ENCODE peak calls at places on chromosomes 3 and 15, in nine cellular contexts. T is tibial artery, R is A549, Z is psoas muscle, J is mesendoderm, G is HepG2, W is DND-41, P is PC-3, Q is thoracic aorta. N is an unnamed sample.

GRCh38 chr3:117998071-117998470 is 1036.6 kb downstream of the IGSF11 start:
- DNase-seq in R (no peak), Q (no peak), W (no peak), T (no peak), Z (no peak), G (no peak), P (no peak), J (peak; percentile 8), N (no peak)

GRCh38 chr3:105752791-105753415 is 115.9 kb downstream of the CBLB start:
- DNase-seq in W (peak; percentile 21), R (no peak), G (no peak), J (peak; percentile 27), Q (no peak), T (no peak), P (peak; percentile 38), Z (no peak), N (no peak)

GRCh38 chr3:15074500-15074899 is 9.4 kb upstream of the MRPS25 start:
- DNase-seq in W (no peak), Z (no peak), R (no peak), Q (no peak), J (no peak), G (no peak), P (no peak), T (no peak), N (no peak)

GRCh38 chr3:62371735-62372591 is 1.4 kb downstream of the FEZF2 start:
- DNase-seq in G (no peak), Q (no peak), Z (no peak), W (no peak), P (no peak), J (peak; percentile 57), R (no peak), T (no peak), N (no peak)

GRCh38 chr3:49132437-49133225 is at the start of gene LAMB2:
- DNase-seq in P (peak; percentile 82), Q (no peak), W (no peak), R (peak; percentile 67), Z (peak; percentile 81), J (peak; percentile 97), T (peak; percentile 89), G (peak; percentile 79), N (no peak)

GRCh38 chr3:43330981-43331380 is 44.6 kb downstream of the SNRK start:
- DNase-seq in G (no peak), J (no peak), T (no peak), Z (no peak), R (no peak), Q (no peak), W (no peak), P (no peak), N (no peak)

GRCh38 chr15:95146476-95146875 is 915.1 kb downstream of the MCTP2 start:
- DNase-seq in Q (no peak), T (no peak), W (no peak), G (no peak), R (no peak), J (no peak), P (no peak), Z (no peak), N (no peak)

GRCh38 chr3:152607179-152607578 is 227.8 kb upstream of the P2RY1 start:
- DNase-seq in Z (no peak), R (no peak), G (no peak), P (no peak), W (no peak), T (no peak), J (no peak), Q (no peak), N (no peak)

GRCh38 chr15:58590236-58590635 is 158.4 kb downstream of the LIPC start:
- DNase-seq in J (peak; percentile 90), W (no peak), R (no peak), Q (no peak), G (no peak), Z (no peak), T (no peak), P (no peak), N (no peak)

GRCh38 chr15:84904409-84904808 is 19.9 kb downstream of the SLC28A1 start:
- DNase-seq in R (no peak), G (no peak), J (no peak), Z (no peak), Q (no peak), W (no peak), P (no peak), T (peak; percentile 66), N (no peak)

GRCh38 chr15:64133619-64134018 is 17.9 kb upstream of the SNX22 start:
- DNase-seq in Z (no peak), W (no peak), R (no peak), T (no peak), J (no peak), P (no peak), Q (no peak), G (no peak), N (no peak)

GRCh38 chr3:126202281-126203079 is 22.1 kb upstream of the ALDH1L1 start:
- DNase-seq in J (no peak), Z (no peak), G (no peak), W (no peak), P (no peak), Q (no peak), R (no peak), T (no peak), N (no peak)

GRCh38 chr3:183779896-183780450 is 45.4 kb downstream of the MAP6D1 start:
- DNase-seq in P (no peak), J (no peak), T (no peak), R (no peak), W (no peak), G (no peak), Q (no peak), Z (no peak), N (no peak)

GRCh38 chr3:57152150-57152549 is 13.0 kb downstream of the IL17RD start:
- DNase-seq in G (peak; percentile 9), T (no peak), Q (no peak), Z (no peak), W (no peak), J (no peak), R (no peak), P (no peak), N (no peak)

GRCh38 chr3:57155214-57155613 is 9.9 kb downstream of the IL17RD start:
- DNase-seq in W (no peak), G (no peak), J (no peak), T (no peak), Q (no peak), P (no peak), R (no peak), Z (no peak), N (no peak)

GRCh38 chr3:57152761-57153160 is 12.4 kb downstream of the IL17RD start:
- DNase-seq in T (no peak), W (no peak), J (no peak), Q (no peak), Z (no peak), G (no peak), P (no peak), R (no peak), N (no peak)

GRCh38 chr3:57157666-57158065 is 7.5 kb downstream of the IL17RD start:
- DNase-seq in P (no peak), Q (no peak), Z (no peak), T (no peak), G (no peak), R (no peak), W (no peak), J (no peak), N (no peak)

DNA sequence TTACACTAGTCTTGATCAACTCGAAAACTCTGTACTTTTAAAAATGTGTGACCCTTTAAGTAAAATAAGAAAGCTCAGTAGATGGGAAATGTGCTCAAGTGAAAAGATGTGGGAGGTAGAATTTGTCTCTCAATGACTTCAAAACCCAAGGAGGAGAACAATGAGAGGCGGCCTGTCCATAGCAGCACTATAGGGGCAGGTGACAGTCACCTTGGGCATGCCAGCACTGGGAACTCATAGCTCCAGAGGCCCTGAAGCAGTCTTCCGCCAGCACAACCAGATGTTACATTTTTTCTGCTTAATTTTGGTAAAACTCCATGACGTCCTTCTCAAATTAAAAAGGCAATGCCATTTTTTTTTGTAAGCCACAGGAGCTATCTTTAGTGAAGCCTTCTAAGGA is 10.7 kb downstream of the IL17RD start:
- DNase-seq in J (no peak), Z (no peak), R (no peak), T (no peak), P (no peak), W (no peak), G (no peak), Q (no peak), N (no peak)
- H3K27ac ChIP-seq in J (no peak overlapping the region), Z (no peak overlapping the region), R (no peak overlapping the region), T (no peak overlapping the region), P (no peak overlapping the region), W (no peak overlapping the region), G (no peak overlapping the region), Q (no peak overlapping the region), N (no peak overlapping the region)

GRCh38 chr3:163773136-163773535 is 1305.2 kb downstream of the SI start:
- DNase-seq in P (peak; percentile 86), G (peak; percentile 10), Q (no peak), J (no peak), W (no peak), Z (no peak), T (no peak), R (no peak), N (no peak)

GRCh38 chr3:163779396-163780344 is 1298.6 kb downstream of the SI start:
- DNase-seq in Z (no peak), P (no peak), J (peak; percentile 58), Q (no peak), T (no peak), G (peak; percentile 69), W (no peak), R (no peak), N (no peak)

GRCh38 chr3:163776753-163777152 is 1301.5 kb downstream of the SI start:
- DNase-seq in T (no peak), J (no peak), P (peak; percentile 71), G (peak; percentile 49), Q (no peak), W (no peak), Z (no peak), R (no peak), N (no peak)
- H3K4me1 ChIP-seq in T (no peaks in the 10 kb centered on the region), J (no peaks in the 10 kb centered on the region), P (peaks cover 29% of the 10 kb centered on the region), G (peaks cover 11% of the 10 kb centered on the region), Q (no peaks in the 10 kb centered on the region), W (no peaks in the 10 kb centered on the region), Z (no peaks in the 10 kb centered on the region), R (no peaks in the 10 kb centered on the region), N (no peaks in the 10 kb centered on the region)

GRCh38 chr3:150265305-150265704 is 142.8 kb upstream of the TSC22D2 start:
- DNase-seq in T (no peak), Q (no peak), P (no peak), G (no peak), W (no peak), J (no peak), Z (no peak), R (no peak), N (no peak)
- H3K27ac ChIP-seq in T (no peak overlapping the region), Q (no peak overlapping the region), P (no peak overlapping the region), G (no peak overlapping the region), W (no peak overlapping the region), J (no peak overlapping the region), Z (no peak overlapping the region), R (no peak overlapping the region), N (no peak overlapping the region)

GRCh38 chr15:98724017-98724416 is 75.7 kb downstream of the IGF1R start:
- DNase-seq in Z (no peak), Q (no peak), J (no peak), W (no peak), T (no peak), G (peak; percentile 56), R (no peak), P (no peak), N (no peak)
- H3K4me1 ChIP-seq in Z (peaks cover 37% of the 10 kb centered on the region), Q (peaks cover 40% of the 10 kb centered on the region), J (peaks cover 29% of the 10 kb centered on the region), W (no peaks in the 10 kb centered on the region), T (peaks cover 100% of the 10 kb centered on the region), G (peaks cover 100% of the 10 kb centered on the region), R (peaks cover 97% of the 10 kb centered on the region), P (peaks cover 30% of the 10 kb centered on the region), N (peaks cover 37% of the 10 kb centered on the region)

N was measured in pancreas.